ENCODE peak calls at places on chromosome 22, in ten cellular contexts. V, H, X, P, M, R, G, N, B and K are unnamed samples.

GRCh38 chr22:32590556-32590955 is 115.9 kb downstream of the FBXO7 start:
- DNase-seq in H (peak; percentile 65), N (no peak), G (no peak), M (peak; percentile 28), P (no peak), R (no peak), X (no peak), B (no peak), V (no peak), K (no peak)

GRCh38 chr22:27466229-27466628 is 335.3 kb downstream of the MN1 start:
- DNase-seq in R (no peak), H (no peak), V (no peak), G (no peak), B (no peak), X (no peak), P (no peak), N (no peak), M (no peak), K (no peak)

GRCh38 chr22:21682385-21683175 is 16.8 kb downstream of the PPIL2 start:
- DNase-seq in H (no peak), N (no peak), B (no peak), M (no peak), G (no peak), R (no peak), P (no peak), V (no peak), X (no peak), K (no peak)

GRCh38 chr22:20967697-20968201 is 694 bp downstream of the AIFM3 start:
- DNase-seq in G (no peak), M (no peak), R (no peak), V (no peak), N (no peak), P (no peak), B (no peak), H (no peak), X (no peak), K (no peak)

GRCh38 chr22:38718414-38718813 is 12.7 kb downstream of the GTPBP1 start:
- DNase-seq in B (peak; percentile 77), R (peak; percentile 69), G (no peak), M (peak; percentile 76), X (no peak), P (peak; percentile 69), V (peak; percentile 77), H (peak; percentile 87), N (no peak), K (peak; percentile 50)

GRCh38 chr22:39732625-39733024 is 160.9 kb downstream of the ENTHD1 start:
- DNase-seq in B (peak; percentile 54), X (no peak), G (no peak), V (no peak), H (no peak), P (no peak), R (no peak), N (no peak), M (no peak), K (no peak)

GRCh38 chr22:46542011-46542985 is 4.9 kb upstream of the CELSR1 start:
- DNase-seq in R (peak; percentile 88), H (peak; percentile 49), G (peak; percentile 53), V (peak; percentile 91), B (peak; percentile 90), X (no peak), N (peak; percentile 74), P (peak; percentile 72), M (peak; percentile 68), K (no peak)

GRCh38 chr22:27406389-27406861 is 395.1 kb downstream of the MN1 start:
- DNase-seq in M (peak; percentile 51), N (no peak), G (no peak), P (no peak), X (no peak), H (no peak), R (no peak), B (no peak), V (no peak), K (no peak)

GRCh38 chr22:19765477-19766234 is 5.1 kb downstream of the TBX1 start:
- DNase-seq in P (no peak), V (no peak), G (no peak), X (no peak), R (no peak), M (peak; percentile 40), N (peak; percentile 26), B (no peak), H (no peak), K (no peak)

DNA sequence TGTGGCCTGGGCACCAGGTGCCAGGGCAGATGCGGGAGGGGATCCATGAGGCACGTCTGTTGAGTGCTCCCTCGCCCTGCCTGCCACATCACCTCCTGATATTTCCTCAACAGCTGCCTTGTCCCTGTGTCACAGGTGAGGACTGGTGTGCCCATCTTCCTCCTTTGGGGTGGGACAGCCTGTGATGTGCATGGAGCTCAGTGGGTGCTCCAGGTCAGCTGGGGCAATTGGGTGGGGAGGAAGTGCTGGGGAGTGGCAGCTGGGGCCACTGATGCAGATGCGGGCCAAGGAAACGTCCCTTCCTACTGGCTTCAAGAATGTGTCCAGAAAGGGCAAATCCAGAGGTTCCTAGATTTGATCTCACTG is 83.6 kb downstream of the MORC2 start:
- DNase-seq in B (no peak), P (no peak), N (no peak), M (no peak), X (no peak), R (no peak), G (no peak), V (no peak), H (no peak), K (no peak)
- TF ChIP-seq CTCF in B (no peak), P (no peak), N (no peak), M (no peak), X (no peak), R (no peak), G (no peak), V (no peak), H (no peak), K (no peak)

GRCh38 chr22:50208939-50209892 is 8.4 kb downstream of the SELENOO start:
- DNase-seq in X (no peak), M (no peak), V (no peak), G (no peak), P (no peak), N (no peak), R (peak; percentile 19), H (no peak), B (no peak), K (no peak)

GRCh38 chr22:50205781-50206569 is 5.2 kb downstream of the SELENOO start:
- DNase-seq in R (no peak), N (no peak), P (no peak), H (no peak), M (no peak), V (no peak), B (no peak), X (no peak), G (no peak), K (no peak)

GRCh38 chr22:50208430-50208938 is 7.7 kb downstream of the SELENOO start:
- DNase-seq in M (no peak), B (no peak), H (no peak), R (no peak), X (no peak), V (no peak), P (no peak), G (no peak), N (no peak), K (no peak)

GRCh38 chr22:50207383-50208031 is 6.7 kb downstream of the SELENOO start:
- DNase-seq in M (no peak), V (no peak), R (peak; percentile 67), P (no peak), X (no peak), B (no peak), N (no peak), G (no peak), H (no peak), K (no peak)

GRCh38 chr22:50206599-50206998 is 5.8 kb downstream of the SELENOO start:
- DNase-seq in N (no peak), V (peak; percentile 34), R (peak; percentile 77), P (peak; percentile 76), G (no peak), M (peak; percentile 35), X (no peak), H (no peak), B (peak; percentile 86), K (no peak)
- TF ChIP-seq CTCF in N (no peak), V (peak; percentile 74), R (peak; percentile 71), P (peak; percentile 63), G (no peak), M (peak; percentile 57), X (peak; percentile 54), H (peak; percentile 75), B (peak; percentile 49), K (no peak)

GRCh38 chr22:49148895-49149418 is 678.7 kb downstream of the BRD1 start:
- DNase-seq in X (no peak), B (no peak), H (no peak), G (no peak), M (no peak), P (no peak), N (no peak), R (no peak), V (no peak), K (no peak)
- TF ChIP-seq CTCF in X (no peak), B (no peak), H (no peak), G (no peak), M (no peak), P (no peak), N (no peak), R (no peak), V (no peak), K (no peak)

GRCh38 chr22:35337932-35338331 is 38.2 kb downstream of the TOM1 start:
- DNase-seq in P (no peak), H (no peak), N (no peak), M (no peak), G (no peak), R (no peak), V (no peak), B (no peak), X (no peak), K (no peak)
- TF ChIP-seq CTCF in P (no peak), H (peak; percentile 11), N (no peak), M (no peak), G (no peak), R (no peak), V (no peak), B (no peak), X (no peak), K (no peak)

GRCh38 chr22:40856513-40857308 is at the start of the genes ST13 and XPNPEP3:
- DNase-seq in B (peak; percentile 99), P (peak; percentile 98), N (peak; percentile 96), G (peak; percentile 95), R (peak; percentile 97), X (peak; percentile 90), M (peak; percentile 98), H (peak; percentile 95), V (peak; percentile 97), K (peak; percentile 85)
- TF ChIP-seq CTCF in B (peak; percentile 30), P (no peak), N (no peak), G (peak; percentile 31), R (peak; percentile 44), X (no peak), M (no peak), H (peak; percentile 74), V (no peak), K (no peak)

GRCh38 chr22:43850529-43850928 is 11.8 kb downstream of the SULT4A1 start:
- DNase-seq in B (peak; percentile 45), P (no peak), R (no peak), M (no peak), X (no peak), H (no peak), N (no peak), V (no peak), G (no peak), K (no peak)
- TF ChIP-seq CTCF in B (no peak), P (no peak), R (no peak), M (no peak), X (no peak), H (no peak), N (no peak), V (no peak), G (no peak), K (no peak)

GRCh38 chr22:29885610-29886009 is 2.6 kb downstream of the MTMR3 start:
- DNase-seq in V (no peak), R (no peak), B (no peak), M (no peak), N (no peak), G (no peak), H (no peak), P (no peak), X (no peak), K (no peak)
- TF ChIP-seq CTCF in V (no peak), R (no peak), B (no peak), M (no peak), N (no peak), G (no peak), H (no peak), P (no peak), X (no peak), K (no peak)